ENCODE peak calls at places on chromosomes 2 and 18, in six cellular contexts. A is BE2C; D is progenitor cell of endocrine pancreas; X is hepatocyte; C is activated T-helper 1 cell treated with anti-CD3 and anti-CD28 coated beads, Interleukin-12 subunit alpha, Interleukin-12 subunit beta, Interleukin-2, Interleukin-4 antibody, amounts not matched to agents 30 ng/mL and 10 ng/mL and 1 ng/mL, durations not matched to agents 14 hours and 24 hours and 36 hours; Z is T-helper 9 cell. J is an unnamed sample.

GRCh38 chr2:66901344-66901743 is 466.4 kb downstream of the MEIS1 start:
- DNase-seq in A (no peak), D (no peak), X (no peak), C (no peak), Z (no peak), J (no peak)

GRCh38 chr2:240930631-240931318 is 24.6 kb downstream of the CROCC2 start:
- DNase-seq in A (peak; percentile 9), D (no peak), X (no peak), C (no peak), Z (no peak), J (no peak)

GRCh38 chr2:170345607-170346006 is 167.7 kb downstream of the MYO3B start:
- DNase-seq in A (no peak), D (no peak), X (no peak), C (no peak), Z (no peak), J (no peak)

GRCh38 chr2:232349946-232350635 is 28.5 kb upstream of the ALPP start:
- DNase-seq in A (no peak), D (no peak), X (no peak), C (no peak), Z (no peak), J (no peak)

GRCh38 chr18:60019463-60019840 is 119.7 kb downstream of the PMAIP1 start:
- DNase-seq in A (no peak), D (no peak), X (no peak), C (no peak), Z (no peak), J (peak; percentile 37)

GRCh38 chr2:118589726-118590125 is 257.7 kb downstream of the EN1 start:
- DNase-seq in A (no peak), D (no peak), X (no peak), C (no peak), Z (no peak), J (no peak)

GRCh38 chr2:5692561-5693287 is 540 bp downstream of the SOX11 start:
- DNase-seq in A (no peak), D (peak; percentile 57), X (peak; percentile 58), C (no peak), Z (no peak), J (no peak)

GRCh38 chr2:39479696-39480095 is 42.6 kb upstream of the MAP4K3 start:
- DNase-seq in A (no peak), D (no peak), X (no peak), C (no peak), Z (no peak), J (no peak)

GRCh38 chr18:11799066-11799465 is 52.1 kb upstream of the CHMP1B start:
- DNase-seq in A (no peak), D (no peak), X (no peak), C (no peak), Z (no peak), J (no peak)

GRCh38 chr2:156589381-156590079 is 153.4 kb downstream of the GPD2 start:
- DNase-seq in A (no peak), D (no peak), X (peak; percentile 61), C (no peak), Z (no peak), J (no peak)

GRCh38 chr2:200810252-200810650 is 1.5 kb upstream of the BZW1 start:
- DNase-seq in A (no peak), D (no peak), X (peak; percentile 52), C (no peak), Z (no peak), J (no peak)

GRCh38 chr2:126751477-126751876 is 95.5 kb downstream of the GYPC start:
- DNase-seq in A (no peak), D (no peak), X (no peak), C (no peak), Z (no peak), J (no peak)

GRCh38 chr2:127486247-127486912 is 39.9 kb downstream of the IWS1 start:
- DNase-seq in A (no peak), D (no peak), X (no peak), C (no peak), Z (no peak), J (no peak)

GRCh38 chr2:65708129-65708528 is 275.7 kb upstream of the SPRED2 start:
- DNase-seq in A (no peak), D (no peak), X (no peak), C (no peak), Z (no peak), J (peak; percentile 9)

GRCh38 chr2:12428324-12428723 is 288.4 kb upstream of the TRIB2 start:
- DNase-seq in A (no peak), D (no peak), X (no peak), C (no peak), Z (no peak), J (no peak)

GRCh38 chr2:200592414-200593075 is 6.7 kb downstream of the AOX1 start:
- DNase-seq in A (no peak), D (no peak), X (peak; percentile 44), C (no peak), Z (no peak), J (no peak)

GRCh38 chr18:7545734-7546133 is 21.4 kb upstream of the PTPRM start:
- DNase-seq in A (no peak), D (no peak), X (no peak), C (no peak), Z (no peak), J (peak; percentile 45)

GRCh38 chr2:866887-867286 is 83.8 kb upstream of the SNTG2 start:
- DNase-seq in A (no peak), D (no peak), X (no peak), C (no peak), Z (no peak), J (no peak)

GRCh38 chr2:12442627-12442928 is 274.2 kb upstream of the TRIB2 start:
- DNase-seq in A (no peak), D (no peak), X (no peak), C (no peak), Z (no peak), J (no peak)

GRCh38 chr18:45012286-45012685 is 331.6 kb downstream of the SETBP1 start:
- DNase-seq in A (no peak), D (no peak), X (no peak), C (no peak), Z (no peak), J (peak; percentile 2)

GRCh38 chr2:234496442-234496834 is 443 bp downstream of the ARL4C start:
- DNase-seq in A (peak; percentile 52), D (peak; percentile 19), X (peak; percentile 77), C (peak; percentile 62), Z (peak; percentile 31), J (peak; percentile 34)

GRCh38 chr2:8380026-8380425 is 301.8 kb upstream of the ID2 start:
- DNase-seq in A (no peak), D (no peak), X (no peak), C (no peak), Z (no peak), J (no peak)

GRCh38 chr2:108593547-108594098 is 59.4 kb downstream of the LIMS1 start:
- DNase-seq in A (no peak), D (no peak), X (no peak), C (no peak), Z (no peak), J (peak; percentile 65)

GRCh38 chr2:120526997-120527945 is 181.3 kb downstream of the INHBB start:
- DNase-seq in A (no peak), D (no peak), X (no peak), C (no peak), Z (no peak), J (no peak)

GRCh38 chr2:6352906-6353515 is 512.7 kb downstream of the CMPK2 start:
- DNase-seq in A (peak; percentile 80), D (peak; percentile 55), X (peak; percentile 71), C (no peak), Z (no peak), J (no peak)

GRCh38 chr18:52451851-52452250 is 111.9 kb downstream of the DCC start:
- DNase-seq in A (no peak), D (no peak), X (no peak), C (no peak), Z (no peak), J (no peak)

GRCh38 chr2:235287369-235287722 is 206.5 kb upstream of the AGAP1 start:
- DNase-seq in A (no peak), D (no peak), X (no peak), C (no peak), Z (no peak), J (no peak)

GRCh38 chr2:20040489-20041172 is 10.8 kb downstream of the LAPTM4A start:
- DNase-seq in A (no peak), D (no peak), X (no peak), C (no peak), Z (no peak), J (peak; percentile 53)

GRCh38 chr2:98917031-98917459 is 19.0 kb downstream of the CRACDL start:
- DNase-seq in A (no peak), D (no peak), X (peak; percentile 36), C (no peak), Z (no peak), J (peak; percentile 97)

GRCh38 chr2:164910091-164910899 is 45.0 kb downstream of the SLC38A11 start:
- DNase-seq in A (peak; percentile 13), D (no peak), X (peak; percentile 80), C (peak; percentile 36), Z (no peak), J (peak; percentile 38)

GRCh38 chr2:152598975-152599724 is 118.1 kb downstream of the PRPF40A start:
- DNase-seq in A (no peak), D (no peak), X (no peak), C (no peak), Z (no peak), J (no peak)

GRCh38 chr18:11859903-11860407 is 8.7 kb downstream of the CHMP1B start:
- DNase-seq in A (no peak), D (no peak), X (peak; percentile 63), C (no peak), Z (no peak), J (peak; percentile 80)

GRCh38 chr2:242010567-242011513 is 141.3 kb downstream of the RTP5 start:
- DNase-seq in A (no peak), D (no peak), X (no peak), C (no peak), Z (no peak), J (no peak)

GRCh38 chr2:173752152-173752551 is 213.0 kb downstream of the SP3 start:
- DNase-seq in A (no peak), D (no peak), X (no peak), C (no peak), Z (no peak), J (no peak)

GRCh38 chr2:97936199-97936598 is 59.5 kb downstream of the TMEM131 start:
- DNase-seq in A (no peak), D (peak; percentile 16), X (peak; percentile 25), C (no peak), Z (no peak), J (no peak)

J was measured in NCI-H226.